ENCODE peak calls at places on chromosomes 2 and 18, in four cellular contexts. I, M, G and Y are unnamed samples.

GRCh38 chr2:40095003-40095402 is 315.9 kb upstream of the THUMPD2 start:
- DNase-seq in G (no peak), M (no peak), I (no peak), Y (no peak)

GRCh38 chr2:141959941-141960340 is 170.9 kb downstream of the LRP1B start:
- DNase-seq in G (no peak), M (no peak), I (no peak), Y (no peak)

GRCh38 chr2:3169106-3169870 is 208.3 kb downstream of the EIPR1 start:
- DNase-seq in I (no peak), M (no peak), G (no peak), Y (no peak)

GRCh38 chr2:80149991-80150390 is 154.6 kb downstream of the LRRTM1 start:
- DNase-seq in I (no peak), M (no peak), G (no peak), Y (no peak)

GRCh38 chr18:45589559-45590041 is 25.7 kb upstream of the SLC14A2 start:
- DNase-seq in M (no peak), G (no peak), I (peak; percentile 24), Y (no peak)

GRCh38 chr18:8623549-8624106 is 14.4 kb downstream of the RAB12 start:
- DNase-seq in M (peak; percentile 54), I (no peak), G (no peak), Y (no peak)

GRCh38 chr18:27604583-27604982 is 419.5 kb upstream of the CHST9 start:
- DNase-seq in I (no peak), M (no peak), G (no peak), Y (no peak)

GRCh38 chr2:33873206-33873605 is 274.1 kb upstream of the FAM98A start:
- DNase-seq in I (no peak), M (no peak), G (no peak), Y (no peak)

GRCh38 chr2:118185210-118186109 is 97.2 kb downstream of the INSIG2 start:
- DNase-seq in I (peak; percentile 77), M (peak; percentile 57), G (peak; percentile 74), Y (no peak)

GRCh38 chr2:191217580-191217979 is 27.6 kb upstream of the MYO1B start:
- DNase-seq in G (no peak), I (no peak), M (no peak), Y (no peak)

GRCh38 chr2:109633284-109633961 is 19.3 kb downstream of the SOWAHC start:
- DNase-seq in M (no peak), I (no peak), G (no peak), Y (no peak)

GRCh38 chr18:23887493-23887892 is 127.1 kb upstream of the TTC39C start:
- DNase-seq in M (no peak), G (no peak), I (no peak), Y (no peak)

GRCh38 chr2:16508061-16508851 is 157.4 kb downstream of the CYRIA start:
- DNase-seq in M (peak; percentile 52), I (peak; percentile 92), G (peak; percentile 36), Y (no peak)

GRCh38 chr2:176826356-176826755 is 386.2 kb upstream of the HNRNPA3 start:
- DNase-seq in M (no peak), I (no peak), G (no peak), Y (no peak)